ENCODE peak calls at places on chromosomes 16 and 17, in six cellular contexts. R is esophagus squamous epithelium, B is osteoblast, H is breast epithelium, T is H1, A is AG04450. O is an unnamed sample. For H3K9me3, the result is how much of the 10 kb centered on the place peaks cover.

GRCh38 chr17:17186051-17186450 is 20.1 kb downstream of the PLD6 start:
- DNase-seq in T (no peak), B (peak), R (no peak), H (peak), A (no peak), O (peak)

GRCh38 chr16:31092330-31092729 is 2.3 kb downstream of the VKORC1 start:
- DNase-seq in A (no peak), H (no peak), B (peak), T (no peak), R (no peak), O (no peak)

GRCh38 chr17:58587713-58588117 is 73.3 kb upstream of the MTMR4 start:
- DNase-seq in T (peak), B (peak), H (no peak), A (no peak), R (no peak), O (peak)

GRCh38 chr16:66070140-66070887 is 296.2 kb upstream of the CDH5 start:
- DNase-seq in A (peak), B (no peak), H (peak), T (no peak), R (no peak), O (peak)

GRCh38 chr17:74595037-74595436 is 3.0 kb upstream of the CD300LD start:
- DNase-seq in R (no peak), B (no peak), A (no peak), H (no peak), T (no peak), O (no peak)

GRCh38 chr17:81520021-81520894 is 7.7 kb upstream of the ACTG1 start:
- DNase-seq in H (no peak), B (no peak), T (no peak), A (no peak), R (no peak), O (peak)

GRCh38 chr17:66508896-66509843 is 206.8 kb downstream of the PRKCA start:
- DNase-seq in T (no peak), H (no peak), B (peak), A (peak), R (no peak), O (peak)

GRCh38 chr17:81027038-81027437 is 7.9 kb upstream of the BAIAP2 start:
- DNase-seq in R (no peak), T (no peak), B (peak), H (no peak), A (no peak), O (peak)

GRCh38 chr17:81832608-81833159 is 407 bp downstream of the MCRIP1 start:
- DNase-seq in T (no peak), H (peak), R (no peak), A (no peak), B (peak), O (peak)

GRCh38 chr17:20096430-20096829 is 87.3 kb downstream of the SPECC1 start:
- DNase-seq in T (no peak), A (no peak), B (no peak), R (no peak), H (no peak), O (no peak)

GRCh38 chr17:43224146-43224705 is 4.2 kb downstream of the CCDC200 start:
- DNase-seq in T (no peak), H (no peak), A (no peak), R (no peak), B (peak), O (no peak)

GRCh38 chr17:65093930-65094329 is 37.4 kb upstream of the GNA13 start:
- DNase-seq in R (no peak), A (no peak), H (no peak), T (no peak), B (no peak), O (no peak)

DNA sequence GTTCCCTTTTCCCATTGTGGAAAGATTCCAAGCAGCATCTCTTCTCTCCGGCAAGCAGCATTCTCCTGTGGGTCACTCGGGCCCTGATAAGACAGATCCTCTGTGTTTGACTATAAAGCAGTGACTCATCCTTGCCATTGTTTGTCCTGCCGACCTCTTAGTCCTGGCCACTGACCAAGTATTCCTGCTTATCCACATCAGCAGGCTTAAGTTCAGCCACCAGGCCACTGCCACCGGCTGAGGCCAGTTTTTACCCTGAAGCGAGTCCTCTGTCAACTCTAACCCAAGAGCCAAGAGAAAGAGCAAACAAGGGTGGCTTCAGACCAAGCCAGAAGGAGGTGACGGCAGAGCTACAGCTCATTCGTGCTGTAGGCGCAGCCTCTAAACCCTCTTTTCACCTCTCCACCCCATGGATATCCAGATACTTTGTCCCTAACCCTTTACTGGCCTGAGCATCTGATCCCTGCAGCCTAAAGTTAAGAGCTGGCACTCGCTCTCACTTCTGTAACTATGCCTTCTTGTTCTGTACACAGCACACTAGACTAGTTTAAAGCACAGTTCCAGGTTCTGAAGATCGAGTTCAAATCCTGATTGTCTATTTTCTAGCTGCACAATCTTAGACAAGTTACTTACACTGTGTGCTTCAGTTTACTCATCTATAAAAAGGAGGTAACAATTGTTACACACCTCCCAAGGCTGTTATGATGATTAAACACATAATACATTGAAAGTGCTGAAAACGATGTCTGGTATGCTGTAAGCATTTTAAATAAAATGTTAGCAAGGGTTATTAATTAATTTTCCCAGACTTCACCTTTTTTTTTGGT is 31.0 kb downstream of the SOX9 start:
- DNase-seq in R (no peak), T (no peak), H (peak), A (no peak), B (peak), O (no peak)
- H3K4me3 ChIP-seq in R (no peak), T (peak), H (no peak), A (no peak), B (no peak), O (no peak)

GRCh38 chr17:76376318-76377133 is 7.9 kb upstream of the SPHK1 start:
- DNase-seq in H (no peak), A (no peak), T (no peak), R (no peak), B (peak), O (no peak)

GRCh38 chr17:76381633-76382304 is 2.6 kb upstream of the SPHK1 start:
- DNase-seq in H (no peak), R (no peak), T (no peak), A (no peak), B (peak), O (no peak)

GRCh38 chr17:76379646-76380376 is 4.6 kb upstream of the SPHK1 start:
- DNase-seq in A (no peak), T (no peak), B (peak), R (no peak), H (no peak), O (no peak)

GRCh38 chr17:76378548-76379274 is 5.7 kb upstream of the SPHK1 start:
- DNase-seq in A (no peak), B (peak), R (no peak), T (no peak), H (no peak), O (no peak)

GRCh38 chr17:76379275-76379641 is 5.2 kb upstream of the SPHK1 start:
- DNase-seq in H (no peak), A (no peak), B (peak), T (no peak), R (no peak), O (no peak)
- H3K27ac ChIP-seq in H (peak), A (no peak), B (no peak), T (no peak), R (no peak), O (no peak)

DNA sequence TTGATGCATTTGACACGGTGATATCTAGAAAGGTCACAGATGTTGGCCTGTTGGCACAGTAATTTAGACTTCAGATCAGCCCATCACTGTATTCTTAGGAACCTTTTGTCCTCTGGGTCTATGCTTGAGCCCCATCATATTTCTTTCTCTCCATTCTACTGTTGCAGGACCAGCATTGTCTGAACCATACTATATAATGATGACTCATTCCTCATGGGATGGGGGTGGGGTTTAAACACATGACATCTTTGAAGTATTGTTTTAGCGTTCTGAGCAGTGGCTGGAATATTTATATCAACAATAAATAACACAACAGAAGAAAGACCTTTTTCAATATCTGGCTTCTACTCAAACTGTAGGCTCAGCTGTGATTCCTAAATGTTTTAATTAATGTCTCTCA is 378.9 kb upstream of the GOT2 start:
- DNase-seq in T (no peak), A (no peak), H (no peak), R (no peak), B (no peak), O (no peak)
- H3K9me3 ChIP-seq in T (under half), A (under half), H (under half), R (under half), B (under half), O (under half)

DNA sequence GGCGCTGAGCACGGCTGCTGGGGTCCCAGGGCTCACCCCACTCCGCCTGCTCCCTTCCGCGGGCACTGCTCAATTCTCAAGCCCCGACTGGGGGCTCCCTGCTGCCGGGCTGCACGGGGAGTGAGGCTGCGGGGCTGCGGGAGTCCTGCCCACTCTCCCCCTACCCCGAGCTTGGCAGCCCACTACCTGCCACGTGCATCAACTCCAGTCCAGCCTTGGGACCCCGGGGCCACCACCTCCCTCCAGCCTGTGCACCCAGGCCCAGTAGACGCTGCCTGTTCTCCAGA is 43.3 kb upstream of the SSTR5 start:
- DNase-seq in R (no peak), H (no peak), A (no peak), T (no peak), B (no peak), O (no peak)
- H3K4me3 ChIP-seq in R (no peak), H (no peak), A (no peak), T (no peak), B (no peak), O (no peak)